ENCODE peak calls at places on chromosomes 11 and 22, in four cellular contexts. One of them, this sample, is unnamed.

GRCh38 chr11:6431861-6432260 is 8.9 kb downstream of the HPX start:
- DNase-seq in epithelial cell of esophagus: peak
- DNase-seq in HL-60: no peak
- DNase-seq in fibroblast of pulmonary artery: peak
- DNase-seq in this sample: no peak

GRCh38 chr11:82826526-82826925 is 73.7 kb downstream of the PRCP start:
- DNase-seq in epithelial cell of esophagus: no peak
- DNase-seq in HL-60: no peak
- DNase-seq in fibroblast of pulmonary artery: no peak
- DNase-seq in this sample: no peak

GRCh38 chr11:129881570-129882170 is 13.7 kb downstream of the NFRKB start:
- DNase-seq in epithelial cell of esophagus: peak
- DNase-seq in HL-60: peak
- DNase-seq in fibroblast of pulmonary artery: peak
- DNase-seq in this sample: peak

GRCh38 chr11:64803846-64804345 is 882 bp upstream of the MAP4K2 start:
- DNase-seq in epithelial cell of esophagus: no peak
- DNase-seq in HL-60: no peak
- DNase-seq in fibroblast of pulmonary artery: no peak
- DNase-seq in this sample: no peak

GRCh38 chr11:65489061-65489705 is 9.7 kb upstream of the MALAT1 start:
- DNase-seq in epithelial cell of esophagus: no peak
- DNase-seq in HL-60: no peak
- DNase-seq in fibroblast of pulmonary artery: peak
- DNase-seq in this sample: peak

GRCh38 chr11:47539681-47540039 is 13.3 kb downstream of the CELF1 start:
- DNase-seq in epithelial cell of esophagus: peak
- DNase-seq in HL-60: no peak
- DNase-seq in fibroblast of pulmonary artery: no peak
- DNase-seq in this sample: no peak

GRCh38 chr11:93849751-93850584 is 450 bp downstream of the VSTM5 start:
- DNase-seq in epithelial cell of esophagus: no peak
- DNase-seq in HL-60: no peak
- DNase-seq in fibroblast of pulmonary artery: peak
- DNase-seq in this sample: peak

GRCh38 chr22:30564766-30565118 is 9.7 kb downstream of the GAL3ST1 start:
- DNase-seq in epithelial cell of esophagus: no peak
- DNase-seq in HL-60: no peak
- DNase-seq in fibroblast of pulmonary artery: no peak
- DNase-seq in this sample: no peak

GRCh38 chr11:2686360-2687222 is 13.2 kb downstream of the KCNQ1OT1 start:
- DNase-seq in epithelial cell of esophagus: no peak
- DNase-seq in HL-60: no peak
- DNase-seq in fibroblast of pulmonary artery: no peak
- DNase-seq in this sample: no peak

GRCh38 chr22:39115976-39116621 is 19.1 kb downstream of the APOBEC3H start:
- DNase-seq in epithelial cell of esophagus: no peak
- DNase-seq in HL-60: no peak
- DNase-seq in fibroblast of pulmonary artery: no peak
- DNase-seq in this sample: no peak

GRCh38 chr11:9208726-9209501 is 56.2 kb downstream of the DENND5A start:
- DNase-seq in epithelial cell of esophagus: no peak
- DNase-seq in HL-60: no peak
- DNase-seq in fibroblast of pulmonary artery: no peak
- DNase-seq in this sample: no peak

GRCh38 chr11:124897681-124898680 is at the start of gene ROBO4:
- DNase-seq in epithelial cell of esophagus: peak
- DNase-seq in HL-60: no peak
- DNase-seq in fibroblast of pulmonary artery: peak
- DNase-seq in this sample: peak

GRCh38 chr11:76648061-76648460 is 22.5 kb downstream of the LRRC32 start:
- DNase-seq in epithelial cell of esophagus: no peak
- DNase-seq in HL-60: no peak
- DNase-seq in fibroblast of pulmonary artery: no peak
- DNase-seq in this sample: no peak

GRCh38 chr11:28146123-28146751 is 38.0 kb downstream of the METTL15 start:
- DNase-seq in epithelial cell of esophagus: peak
- DNase-seq in HL-60: no peak
- DNase-seq in fibroblast of pulmonary artery: peak
- DNase-seq in this sample: peak

GRCh38 chr11:117815262-117815803 is 9.2 kb downstream of the FXYD2 start:
- DNase-seq in epithelial cell of esophagus: no peak
- DNase-seq in HL-60: peak
- DNase-seq in fibroblast of pulmonary artery: no peak
- DNase-seq in this sample: no peak

GRCh38 chr22:37260939-37261338 is 16.9 kb upstream of the RAC2 start:
- DNase-seq in epithelial cell of esophagus: peak
- DNase-seq in HL-60: peak
- DNase-seq in fibroblast of pulmonary artery: peak
- DNase-seq in this sample: peak

GRCh38 chr22:37051629-37052385 is at the start of gene KCTD17:
- DNase-seq in epithelial cell of esophagus: peak
- DNase-seq in HL-60: peak
- DNase-seq in fibroblast of pulmonary artery: peak
- DNase-seq in this sample: peak

GRCh38 chr22:35394011-35394312 is 6.0 kb upstream of the MCM5 start:
- DNase-seq in epithelial cell of esophagus: no peak
- DNase-seq in HL-60: no peak
- DNase-seq in fibroblast of pulmonary artery: no peak
- DNase-seq in this sample: peak

GRCh38 chr22:25782831-25783230 is 40.8 kb downstream of the MYO18B start:
- DNase-seq in epithelial cell of esophagus: no peak
- DNase-seq in HL-60: no peak
- DNase-seq in fibroblast of pulmonary artery: no peak
- DNase-seq in this sample: no peak

GRCh38 chr11:46322759-46323158 is 24.5 kb upstream of the DGKZ start:
- DNase-seq in epithelial cell of esophagus: no peak
- DNase-seq in HL-60: no peak
- DNase-seq in fibroblast of pulmonary artery: peak
- DNase-seq in this sample: peak

GRCh38 chr11:126480410-126481302 is 125.2 kb downstream of the ST3GAL4 start:
- DNase-seq in epithelial cell of esophagus: peak
- DNase-seq in HL-60: peak
- DNase-seq in fibroblast of pulmonary artery: peak
- DNase-seq in this sample: peak

GRCh38 chr11:125365196-125365931 is 130.7 kb downstream of the FEZ1 start:
- DNase-seq in epithelial cell of esophagus: no peak
- DNase-seq in HL-60: no peak
- DNase-seq in fibroblast of pulmonary artery: no peak
- DNase-seq in this sample: no peak

GRCh38 chr11:104594228-104594958 is 303.9 kb downstream of the CASP12 start:
- DNase-seq in epithelial cell of esophagus: peak
- DNase-seq in HL-60: no peak
- DNase-seq in fibroblast of pulmonary artery: no peak
- DNase-seq in this sample: no peak

GRCh38 chr11:64074239-64074638 is 38.5 kb downstream of the FLRT1 start:
- DNase-seq in epithelial cell of esophagus: peak
- DNase-seq in HL-60: peak
- DNase-seq in fibroblast of pulmonary artery: peak
- DNase-seq in this sample: peak

GRCh38 chr11:111452817-111453607 is 59.2 kb downstream of the BTG4 start:
- DNase-seq in epithelial cell of esophagus: no peak
- DNase-seq in HL-60: no peak
- DNase-seq in fibroblast of pulmonary artery: no peak
- DNase-seq in this sample: no peak

GRCh38 chr11:88421530-88421929 is 84.0 kb upstream of the CTSC start:
- DNase-seq in epithelial cell of esophagus: peak
- DNase-seq in HL-60: peak
- DNase-seq in fibroblast of pulmonary artery: peak
- DNase-seq in this sample: peak

GRCh38 chr11:118398797-118399564 is 2.4 kb upstream of the ATP5MG start:
- DNase-seq in epithelial cell of esophagus: peak
- DNase-seq in HL-60: no peak
- DNase-seq in fibroblast of pulmonary artery: peak
- DNase-seq in this sample: peak

GRCh38 chr11:128095459-128096096 is 491.8 kb downstream of the ETS1 start:
- DNase-seq in epithelial cell of esophagus: peak
- DNase-seq in HL-60: peak
- DNase-seq in fibroblast of pulmonary artery: peak
- DNase-seq in this sample: peak
- TF ChIP-seq CTCF in epithelial cell of esophagus: peak
- TF ChIP-seq CTCF in HL-60: no peak
- TF ChIP-seq CTCF in fibroblast of pulmonary artery: peak
- TF ChIP-seq CTCF in this sample: no peak

GRCh38 chr11:85718991-85719807 is 33.2 kb upstream of the CCDC89 start:
- DNase-seq in epithelial cell of esophagus: peak
- DNase-seq in HL-60: no peak
- DNase-seq in fibroblast of pulmonary artery: peak
- DNase-seq in this sample: peak
- TF ChIP-seq CTCF in epithelial cell of esophagus: no peak
- TF ChIP-seq CTCF in HL-60: no peak
- TF ChIP-seq CTCF in fibroblast of pulmonary artery: no peak
- TF ChIP-seq CTCF in this sample: no peak

DNA sequence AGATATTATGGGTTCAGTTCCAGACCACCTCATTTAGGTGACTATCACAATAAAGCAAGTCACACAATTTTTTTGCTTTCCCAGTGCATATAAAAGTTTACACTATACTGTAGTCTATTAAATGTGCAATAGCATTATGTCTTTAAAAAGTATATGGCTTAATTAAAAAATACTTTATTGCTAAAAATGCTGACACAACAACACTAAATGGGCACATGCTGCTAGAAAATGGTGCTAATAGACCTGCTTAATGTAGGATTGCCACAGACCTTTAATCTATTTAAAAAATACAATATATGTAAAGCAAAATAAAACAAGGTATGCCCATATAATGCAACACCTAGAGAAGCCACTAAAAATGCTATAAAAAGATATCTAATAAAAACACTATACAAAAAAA is 27.1 kb upstream of the OR5AK2 start:
- DNase-seq in epithelial cell of esophagus: no peak
- DNase-seq in HL-60: no peak
- DNase-seq in fibroblast of pulmonary artery: no peak
- DNase-seq in this sample: no peak
- TF ChIP-seq CTCF in epithelial cell of esophagus: no peak
- TF ChIP-seq CTCF in HL-60: no peak
- TF ChIP-seq CTCF in fibroblast of pulmonary artery: no peak
- TF ChIP-seq CTCF in this sample: no peak

DNA sequence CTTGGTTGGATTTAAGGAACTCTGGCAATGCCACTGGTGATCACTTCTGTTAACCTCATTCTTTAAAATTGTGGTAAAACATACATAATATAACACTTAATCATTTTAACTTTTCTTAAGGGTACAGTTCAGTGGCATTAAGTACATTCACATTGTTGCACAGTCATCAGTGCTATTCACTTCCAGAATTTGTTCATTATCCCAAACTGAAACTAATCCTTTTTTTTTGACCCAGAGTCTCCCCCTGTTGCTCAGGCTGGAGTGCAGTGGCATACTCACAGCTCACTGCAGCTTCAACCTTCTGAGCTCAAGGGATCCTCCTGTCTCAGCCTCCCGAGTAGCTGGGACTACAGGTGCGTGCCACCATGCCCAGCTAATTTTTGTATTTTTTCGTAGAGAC is 10.6 kb downstream of the ELF5 start:
- DNase-seq in epithelial cell of esophagus: no peak
- DNase-seq in HL-60: no peak
- DNase-seq in fibroblast of pulmonary artery: no peak
- DNase-seq in this sample: no peak
- TF ChIP-seq CTCF in epithelial cell of esophagus: no peak
- TF ChIP-seq CTCF in HL-60: no peak
- TF ChIP-seq CTCF in fibroblast of pulmonary artery: no peak
- TF ChIP-seq CTCF in this sample: peak

DNA sequence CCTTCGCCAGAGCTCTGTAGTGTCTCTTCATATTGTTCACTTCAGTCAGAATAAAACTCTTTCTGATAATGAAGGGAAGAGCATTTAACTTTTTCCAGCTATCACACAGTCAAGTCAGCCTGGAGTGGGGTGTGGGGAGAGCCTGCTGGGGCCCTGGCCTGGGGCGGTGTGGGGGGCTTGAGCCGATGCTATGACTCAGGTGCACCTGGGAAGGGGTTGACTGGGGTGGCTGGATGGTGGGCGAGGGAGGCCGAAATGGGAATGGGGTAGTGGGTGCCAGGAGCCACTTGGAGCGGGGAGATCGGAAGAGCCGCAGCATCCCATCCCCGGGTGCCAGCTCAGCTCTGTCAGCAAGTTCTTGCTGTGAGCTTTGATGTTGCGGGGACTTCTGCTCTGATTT is 100.9 kb downstream of the NXPE2 start:
- DNase-seq in epithelial cell of esophagus: no peak
- DNase-seq in HL-60: no peak
- DNase-seq in fibroblast of pulmonary artery: no peak
- DNase-seq in this sample: no peak
- TF ChIP-seq CTCF in epithelial cell of esophagus: no peak
- TF ChIP-seq CTCF in HL-60: no peak
- TF ChIP-seq CTCF in fibroblast of pulmonary artery: no peak
- TF ChIP-seq CTCF in this sample: no peak

DNA sequence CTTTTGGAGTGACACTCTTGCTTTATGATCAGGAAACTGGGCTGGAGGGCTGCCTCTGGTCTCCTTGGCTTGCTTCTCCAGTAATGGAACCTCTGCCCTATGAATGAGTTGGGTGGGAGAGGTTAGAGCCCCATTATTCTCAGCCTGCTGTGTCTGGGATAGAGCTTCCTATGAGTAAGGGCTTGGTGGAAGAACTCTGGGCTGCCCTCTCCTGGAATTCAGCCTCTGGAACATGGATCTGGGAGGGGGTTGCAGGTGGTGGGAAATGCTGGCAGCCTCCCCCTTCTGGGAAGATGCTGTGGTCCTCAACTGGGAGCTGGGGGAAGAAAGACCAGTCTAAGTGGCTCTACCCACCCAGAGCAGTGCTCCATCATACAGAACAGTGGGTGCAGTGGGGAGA is 81.8 kb upstream of the SYN3 start:
- DNase-seq in epithelial cell of esophagus: no peak
- DNase-seq in HL-60: no peak
- DNase-seq in fibroblast of pulmonary artery: no peak
- DNase-seq in this sample: no peak
- TF ChIP-seq CTCF in epithelial cell of esophagus: no peak
- TF ChIP-seq CTCF in HL-60: no peak
- TF ChIP-seq CTCF in fibroblast of pulmonary artery: no peak
- TF ChIP-seq CTCF in this sample: no peak

DNA sequence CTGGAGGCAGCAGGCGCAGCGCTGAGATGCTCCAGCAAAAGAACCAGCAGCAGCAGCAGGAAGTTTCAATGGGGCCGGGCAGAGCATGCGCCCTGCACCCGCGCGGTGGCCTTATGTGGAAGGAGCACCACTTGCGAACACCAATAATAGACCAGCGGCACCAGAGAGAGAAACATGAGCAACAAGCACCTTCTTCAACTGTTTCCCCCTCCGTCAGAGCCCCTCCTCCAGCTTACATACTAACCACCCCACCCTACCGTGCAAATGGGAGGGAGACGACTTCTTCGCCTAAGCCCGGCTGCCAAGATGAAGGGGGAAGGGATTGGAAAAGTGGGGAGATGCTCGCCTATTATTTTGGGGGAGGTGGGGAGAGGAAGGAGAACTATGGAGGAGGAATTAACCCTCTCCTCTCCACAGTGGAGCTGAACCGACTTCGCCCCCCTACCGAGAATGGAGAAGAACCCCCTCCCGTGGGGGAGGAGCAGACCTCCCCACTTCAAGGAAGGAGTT is 1.1 kb downstream of the RSF1 start:
- DNase-seq in epithelial cell of esophagus: peak
- DNase-seq in HL-60: peak
- DNase-seq in fibroblast of pulmonary artery: peak
- DNase-seq in this sample: peak
- TF ChIP-seq CTCF in epithelial cell of esophagus: peak
- TF ChIP-seq CTCF in HL-60: no peak
- TF ChIP-seq CTCF in fibroblast of pulmonary artery: peak
- TF ChIP-seq CTCF in this sample: no peak

GRCh38 chr11:60482361-60482760 is 10.2 kb upstream of the MS4A12 start:
- DNase-seq in epithelial cell of esophagus: no peak
- DNase-seq in HL-60: peak
- DNase-seq in fibroblast of pulmonary artery: no peak
- DNase-seq in this sample: no peak

GRCh38 chr11:60485987-60486386 is 6.6 kb upstream of the MS4A12 start:
- DNase-seq in epithelial cell of esophagus: no peak
- DNase-seq in HL-60: peak
- DNase-seq in fibroblast of pulmonary artery: no peak
- DNase-seq in this sample: no peak
- TF ChIP-seq CTCF in epithelial cell of esophagus: no peak
- TF ChIP-seq CTCF in HL-60: no peak
- TF ChIP-seq CTCF in fibroblast of pulmonary artery: no peak
- TF ChIP-seq CTCF in this sample: no peak

This sample was measured in fibroblast of villous mesenchyme.